ENCODE peak calls at places on chromosomes 13 and 19, in five cellular contexts. F is GM06990, B is BJ, N is colonic mucosa, T is psoas muscle. P is an unnamed sample.

GRCh38 chr13:28718186-28718537 is 608 bp downstream of the SLC46A3 start:
- DNase-seq in F (no peak), B (no peak), N (no peak), T (no peak), P (no peak)

GRCh38 chr19:1409204-1410005 is 2.0 kb downstream of the DAZAP1 start:
- DNase-seq in F (no peak), B (no peak), N (no peak), T (no peak), P (no peak)

GRCh38 chr13:86445584-86446140 is 646.4 kb upstream of the SLITRK6 start:
- DNase-seq in F (no peak), B (no peak), N (no peak), T (no peak), P (no peak)

GRCh38 chr19:30908262-30908771 is 440.9 kb downstream of the TSHZ3 start:
- DNase-seq in F (no peak), B (no peak), N (no peak), T (no peak), P (no peak)

GRCh38 chr19:17448190-17448967 is at the start of gene TMEM221:
- DNase-seq in F (peak; percentile 41), B (no peak), N (peak; percentile 46), T (peak; percentile 59), P (peak; percentile 68)

GRCh38 chr13:46598140-46598819 is 45.3 kb downstream of the LRCH1 start:
- DNase-seq in F (no peak), B (no peak), N (no peak), T (no peak), P (no peak)

GRCh38 chr13:32454886-32455593 is 27.1 kb upstream of the N4BP2L1 start:
- DNase-seq in F (no peak), B (no peak), N (no peak), T (no peak), P (no peak)

GRCh38 chr13:34347784-34348573 is 530.0 kb downstream of the RFC3 start:
- DNase-seq in F (no peak), B (no peak), N (no peak), T (no peak), P (peak; percentile 33)

GRCh38 chr19:42420055-42420544 is 7.1 kb downstream of the LIPE start:
- DNase-seq in F (peak; percentile 78), B (no peak), N (peak; percentile 69), T (no peak), P (no peak)

GRCh38 chr13:42883771-42884170 is 102.4 kb downstream of the FAM216B start:
- DNase-seq in F (no peak), B (no peak), N (peak; percentile 23), T (no peak), P (no peak)

GRCh38 chr19:16476401-16476800 is 4.6 kb upstream of the EPS15L1 start:
- DNase-seq in F (no peak), B (no peak), N (no peak), T (no peak), P (no peak)

GRCh38 chr19:19207637-19208582 is 3.8 kb upstream of the NCAN start:
- DNase-seq in F (no peak), B (no peak), N (peak; percentile 40), T (no peak), P (no peak)

GRCh38 chr13:94366677-94367076 is 112.8 kb downstream of the DCT start:
- DNase-seq in F (no peak), B (no peak), N (no peak), T (no peak), P (no peak)

GRCh38 chr13:79901336-79901735 is 420.4 kb downstream of the NDFIP2 start:
- DNase-seq in F (no peak), B (no peak), N (no peak), T (no peak), P (no peak)

GRCh38 chr19:40523322-40524047 is 53.2 kb upstream of the SHKBP1 start:
- DNase-seq in F (peak; percentile 43), B (no peak), N (peak; percentile 79), T (peak; percentile 49), P (peak; percentile 93)

GRCh38 chr13:61142506-61142905 is 273.1 kb downstream of the PCDH20 start:
- DNase-seq in F (no peak), B (no peak), N (no peak), T (no peak), P (no peak)

GRCh38 chr13:70173236-70173959 is 65.1 kb upstream of the KLHL1 start:
- DNase-seq in F (no peak), B (no peak), N (no peak), T (no peak), P (no peak)

GRCh38 chr19:50419580-50420035 is 870 bp downstream of the SPIB start:
- DNase-seq in F (peak; percentile 77), B (no peak), N (no peak), T (no peak), P (peak; percentile 46)

GRCh38 chr19:47587295-47587694 is 14.3 kb upstream of the ZNF541 start:
- DNase-seq in F (no peak), B (no peak), N (no peak), T (no peak), P (no peak)

GRCh38 chr13:54373211-54373610 is 1344.6 kb downstream of the OLFM4 start:
- DNase-seq in F (no peak), B (no peak), N (no peak), T (no peak), P (no peak)

GRCh38 chr19:10510301-10510802 is 6.9 kb downstream of the S1PR5 start:
- DNase-seq in F (no peak), B (no peak), N (no peak), T (no peak), P (peak; percentile 61)

GRCh38 chr19:31529121-31529520 is 179.9 kb upstream of the TSHZ3 start:
- DNase-seq in F (no peak), B (no peak), N (no peak), T (no peak), P (no peak)

GRCh38 chr13:46656786-46657185 is 103.8 kb downstream of the LRCH1 start:
- DNase-seq in F (peak; percentile 41), B (no peak), N (no peak), T (no peak), P (no peak)

GRCh38 chr19:3479819-3480215 is 508 bp downstream of the SMIM24 start:
- DNase-seq in F (no peak), B (no peak), N (peak; percentile 55), T (no peak), P (no peak)

GRCh38 chr13:94607056-94607455 is 5.4 kb downstream of the GPR180 start:
- DNase-seq in F (no peak), B (no peak), N (no peak), T (no peak), P (no peak)

GRCh38 chr13:93775027-93775426 is 548.4 kb downstream of the GPC6 start:
- DNase-seq in F (no peak), B (no peak), N (no peak), T (no peak), P (no peak)

GRCh38 chr19:3683866-3684816 is 16.1 kb downstream of the PIP5K1C start:
- DNase-seq in F (peak; percentile 74), B (no peak), N (no peak), T (no peak), P (no peak)

GRCh38 chr13:111118898-111119607 is 3.9 kb downstream of the ARHGEF7 start:
- DNase-seq in F (no peak), B (no peak), N (no peak), T (no peak), P (no peak)

GRCh38 chr13:74092711-74093110 is 41.5 kb downstream of the KLF12 start:
- DNase-seq in F (no peak), B (no peak), N (no peak), T (no peak), P (no peak)

GRCh38 chr19:289651-290538 is 1.3 kb downstream of the PLPP2 start:
- DNase-seq in F (no peak), B (no peak), N (peak; percentile 74), T (no peak), P (peak; percentile 63)

GRCh38 chr13:114304346-114305034 is 9.8 kb upstream of the CHAMP1 start:
- DNase-seq in F (no peak), B (no peak), N (no peak), T (no peak), P (no peak)
- H3K36me3 ChIP-seq in F (peaks cover 14% of the 10 kb centered on the region), B (peaks cover 21% of the 10 kb centered on the region), N (peaks cover 4% of the 10 kb centered on the region), T (peaks cover 5% of the 10 kb centered on the region), P (peaks cover 4% of the 10 kb centered on the region)

DNA sequence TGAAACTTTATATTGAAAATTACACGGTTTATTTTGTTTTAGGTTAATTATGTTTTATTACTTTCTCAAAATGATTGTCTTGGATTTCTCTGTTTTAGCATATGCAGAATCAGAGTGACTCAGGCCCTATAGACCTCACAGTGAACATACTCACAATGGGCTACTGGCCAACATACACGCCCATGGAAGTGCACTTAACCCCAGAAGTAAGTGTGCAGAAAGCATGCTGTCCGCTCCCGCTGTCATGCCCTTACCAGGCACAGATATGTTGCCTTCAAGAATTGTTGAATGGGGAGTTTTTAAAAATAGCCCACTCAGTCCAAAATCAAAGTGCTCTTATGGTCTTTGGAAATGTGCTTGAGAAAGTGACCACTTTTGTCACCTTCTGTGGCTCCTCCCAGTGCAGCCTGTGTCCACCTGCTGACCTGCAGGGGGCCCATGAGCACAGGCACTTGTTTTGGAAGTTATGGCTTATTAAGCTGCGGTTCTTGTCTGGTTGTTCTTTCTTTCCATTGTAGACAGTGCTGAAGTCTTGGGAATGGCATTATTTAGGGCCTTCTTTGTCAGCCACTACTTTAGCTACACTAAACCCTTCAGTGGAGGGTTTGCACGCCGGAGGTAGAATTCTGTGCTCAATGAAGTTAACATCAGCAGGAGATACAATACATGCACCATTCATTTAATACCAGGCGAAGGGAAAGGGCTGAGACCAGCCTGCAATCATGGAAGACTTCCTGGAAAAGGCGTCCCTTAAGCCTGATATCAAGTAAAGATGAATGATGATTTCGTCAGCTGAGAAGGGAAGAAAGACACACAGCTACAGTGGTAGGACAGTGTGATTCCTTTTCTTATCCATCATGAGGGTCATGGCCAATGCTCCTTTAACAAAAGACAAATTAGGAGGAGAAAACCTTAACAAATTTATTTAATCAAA is 36.7 kb downstream of the CUL4A start:
- DNase-seq in F (no peak), B (no peak), N (no peak), T (no peak), P (no peak)
- H3K36me3 ChIP-seq in F (peaks cover 25% of the 10 kb centered on the region), B (peaks cover 22% of the 10 kb centered on the region), N (peaks cover 24% of the 10 kb centered on the region), T (peaks cover 26% of the 10 kb centered on the region), P (peaks cover 50% of the 10 kb centered on the region)

GRCh38 chr19:34220472-34221063 is 33.8 kb upstream of the GARRE1 start:
- DNase-seq in F (no peak), B (no peak), N (peak; percentile 75), T (peak; percentile 32), P (peak; percentile 26)
- H3K36me3 ChIP-seq in F (peaks cover 23% of the 10 kb centered on the region), B (peaks cover 19% of the 10 kb centered on the region), N (peaks cover 24% of the 10 kb centered on the region), T (peaks cover 11% of the 10 kb centered on the region), P (peaks cover 36% of the 10 kb centered on the region)

DNA sequence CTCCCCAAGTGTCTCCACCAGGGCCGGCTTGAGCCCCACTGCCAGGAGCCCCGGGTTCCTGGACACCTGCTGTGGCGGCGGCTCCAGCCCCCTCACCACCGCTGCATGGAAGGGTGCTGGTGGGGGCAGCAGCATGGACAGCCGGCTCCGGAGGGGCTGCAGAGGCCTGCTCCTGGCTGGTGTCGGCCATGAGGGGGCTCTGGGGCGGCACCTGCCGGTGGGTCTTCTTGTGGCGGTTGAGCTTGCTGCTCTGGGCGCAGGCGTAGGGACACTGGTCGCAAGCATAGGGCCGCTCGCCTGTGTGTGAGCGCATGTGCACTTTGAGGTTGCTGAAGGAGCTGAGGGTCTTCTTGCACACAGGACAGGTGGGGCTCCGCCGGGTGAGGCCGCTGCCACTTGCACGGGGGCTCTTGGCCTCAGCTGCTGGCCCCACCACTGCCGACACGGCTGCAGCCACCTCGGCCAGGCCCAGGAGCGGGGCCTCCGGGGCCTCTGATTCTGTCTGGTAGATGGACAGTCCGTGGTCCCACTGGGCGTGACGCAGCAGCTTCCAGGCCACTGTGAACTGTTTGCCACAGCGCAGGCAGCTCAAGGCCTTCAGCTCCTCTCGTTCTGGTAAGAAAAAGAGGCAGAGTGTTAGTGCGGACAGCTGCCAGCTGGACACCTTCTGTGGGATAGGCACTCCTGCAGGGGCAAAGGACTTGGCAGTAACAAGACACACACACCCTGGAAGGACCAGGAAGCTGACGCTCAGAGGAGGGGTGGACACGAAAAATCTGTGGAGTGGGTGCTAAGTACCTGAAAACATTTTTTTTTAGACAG is 4.1 kb downstream of the ZNF296 start:
- DNase-seq in F (no peak), B (no peak), N (no peak), T (no peak), P (no peak)
- H3K36me3 ChIP-seq in F (peaks cover 26% of the 10 kb centered on the region), B (peaks cover 19% of the 10 kb centered on the region), N (peaks cover 8% of the 10 kb centered on the region), T (no peaks in the 10 kb centered on the region), P (peaks cover 8% of the 10 kb centered on the region)

P was measured in pancreas.